ENCODE peak calls at places on chromosomes 12 and 14, in seven cellular contexts. One of them, this sample, is unnamed.

GRCh38 chr14:103854017-103854808 is 6.8 kb upstream of the PPP1R13B start:
- DNase-seq in AG10803: no peak
- DNase-seq in esophagus muscularis mucosa: no peak
- DNase-seq in NCI-H69: no peak
- DNase-seq in Caki2: no peak
- DNase-seq in hepatocyte: no peak
- DNase-seq in stimulated activated naive CD8-positive, alpha-beta T cell treated with anti-CD3 and anti-CD28 coated beads, Interleukin-15, Interleukin-2, amounts not matched to agents 100 U/mL and 50 U/mL, for 24 hours: no peak
- DNase-seq in this sample: no peak

GRCh38 chr14:32756173-32756572 is 182.5 kb upstream of the NPAS3 start:
- DNase-seq in AG10803: no peak
- DNase-seq in esophagus muscularis mucosa: no peak
- DNase-seq in NCI-H69: no peak
- DNase-seq in Caki2: no peak
- DNase-seq in hepatocyte: no peak
- DNase-seq in stimulated activated naive CD8-positive, alpha-beta T cell treated with anti-CD3 and anti-CD28 coated beads, Interleukin-15, Interleukin-2, amounts not matched to agents 100 U/mL and 50 U/mL, for 24 hours: no peak
- DNase-seq in this sample: no peak

GRCh38 chr12:105580841-105581352 is 250.4 kb downstream of the C12orf75 start:
- DNase-seq in AG10803: no peak
- DNase-seq in esophagus muscularis mucosa: no peak
- DNase-seq in NCI-H69: no peak
- DNase-seq in Caki2: no peak
- DNase-seq in hepatocyte: no peak
- DNase-seq in stimulated activated naive CD8-positive, alpha-beta T cell treated with anti-CD3 and anti-CD28 coated beads, Interleukin-15, Interleukin-2, amounts not matched to agents 100 U/mL and 50 U/mL, for 24 hours: no peak
- DNase-seq in this sample: no peak

GRCh38 chr14:36660736-36661505 is 739 bp upstream of the PAX9 start:
- DNase-seq in AG10803: no peak
- DNase-seq in esophagus muscularis mucosa: no peak
- DNase-seq in NCI-H69: peak; percentile 91
- DNase-seq in Caki2: no peak
- DNase-seq in hepatocyte: no peak
- DNase-seq in stimulated activated naive CD8-positive, alpha-beta T cell treated with anti-CD3 and anti-CD28 coated beads, Interleukin-15, Interleukin-2, amounts not matched to agents 100 U/mL and 50 U/mL, for 24 hours: no peak
- DNase-seq in this sample: no peak

GRCh38 chr14:87873741-87874140 is 119.2 kb downstream of the GALC start:
- DNase-seq in AG10803: no peak
- DNase-seq in esophagus muscularis mucosa: no peak
- DNase-seq in NCI-H69: peak; percentile 6
- DNase-seq in Caki2: no peak
- DNase-seq in hepatocyte: no peak
- DNase-seq in stimulated activated naive CD8-positive, alpha-beta T cell treated with anti-CD3 and anti-CD28 coated beads, Interleukin-15, Interleukin-2, amounts not matched to agents 100 U/mL and 50 U/mL, for 24 hours: no peak
- DNase-seq in this sample: no peak

GRCh38 chr12:122012184-122012583 is 9.5 kb upstream of the BCL7A start:
- DNase-seq in AG10803: no peak
- DNase-seq in esophagus muscularis mucosa: no peak
- DNase-seq in NCI-H69: no peak
- DNase-seq in Caki2: no peak
- DNase-seq in hepatocyte: no peak
- DNase-seq in stimulated activated naive CD8-positive, alpha-beta T cell treated with anti-CD3 and anti-CD28 coated beads, Interleukin-15, Interleukin-2, amounts not matched to agents 100 U/mL and 50 U/mL, for 24 hours: no peak
- DNase-seq in this sample: no peak

GRCh38 chr12:28088566-28089277 is 101.5 kb upstream of the CCDC91 start:
- DNase-seq in AG10803: peak; percentile 61
- DNase-seq in esophagus muscularis mucosa: no peak
- DNase-seq in NCI-H69: no peak
- DNase-seq in Caki2: no peak
- DNase-seq in hepatocyte: no peak
- DNase-seq in stimulated activated naive CD8-positive, alpha-beta T cell treated with anti-CD3 and anti-CD28 coated beads, Interleukin-15, Interleukin-2, amounts not matched to agents 100 U/mL and 50 U/mL, for 24 hours: no peak
- DNase-seq in this sample: no peak

GRCh38 chr12:95918194-95918993 is 24.0 kb downstream of the CCDC38 start:
- DNase-seq in AG10803: peak; percentile 44
- DNase-seq in esophagus muscularis mucosa: no peak
- DNase-seq in NCI-H69: peak; percentile 84
- DNase-seq in Caki2: peak; percentile 25
- DNase-seq in hepatocyte: peak; percentile 71
- DNase-seq in stimulated activated naive CD8-positive, alpha-beta T cell treated with anti-CD3 and anti-CD28 coated beads, Interleukin-15, Interleukin-2, amounts not matched to agents 100 U/mL and 50 U/mL, for 24 hours: peak; percentile 42
- DNase-seq in this sample: no peak

GRCh38 chr12:127548123-127548553 is 718.8 kb upstream of the TMEM132C start:
- DNase-seq in AG10803: peak; percentile 87
- DNase-seq in esophagus muscularis mucosa: no peak
- DNase-seq in NCI-H69: peak; percentile 96
- DNase-seq in Caki2: peak; percentile 69
- DNase-seq in hepatocyte: no peak
- DNase-seq in stimulated activated naive CD8-positive, alpha-beta T cell treated with anti-CD3 and anti-CD28 coated beads, Interleukin-15, Interleukin-2, amounts not matched to agents 100 U/mL and 50 U/mL, for 24 hours: no peak
- DNase-seq in this sample: no peak

GRCh38 chr14:96267916-96268315 is 11.9 kb downstream of the BDKRB1 start:
- DNase-seq in AG10803: no peak
- DNase-seq in esophagus muscularis mucosa: no peak
- DNase-seq in NCI-H69: peak; percentile 52
- DNase-seq in Caki2: no peak
- DNase-seq in hepatocyte: no peak
- DNase-seq in stimulated activated naive CD8-positive, alpha-beta T cell treated with anti-CD3 and anti-CD28 coated beads, Interleukin-15, Interleukin-2, amounts not matched to agents 100 U/mL and 50 U/mL, for 24 hours: no peak
- DNase-seq in this sample: no peak

GRCh38 chr12:109277899-109278762 is 31.0 kb downstream of the FOXN4 start:
- DNase-seq in AG10803: peak; percentile 44
- DNase-seq in esophagus muscularis mucosa: no peak
- DNase-seq in NCI-H69: peak; percentile 68
- DNase-seq in Caki2: no peak
- DNase-seq in hepatocyte: peak; percentile 62
- DNase-seq in stimulated activated naive CD8-positive, alpha-beta T cell treated with anti-CD3 and anti-CD28 coated beads, Interleukin-15, Interleukin-2, amounts not matched to agents 100 U/mL and 50 U/mL, for 24 hours: no peak
- DNase-seq in this sample: no peak

GRCh38 chr12:69068431-69068830 is 135.5 kb upstream of the CPM start:
- DNase-seq in AG10803: peak; percentile 33
- DNase-seq in esophagus muscularis mucosa: no peak
- DNase-seq in NCI-H69: no peak
- DNase-seq in Caki2: peak; percentile 95
- DNase-seq in hepatocyte: peak; percentile 46
- DNase-seq in stimulated activated naive CD8-positive, alpha-beta T cell treated with anti-CD3 and anti-CD28 coated beads, Interleukin-15, Interleukin-2, amounts not matched to agents 100 U/mL and 50 U/mL, for 24 hours: no peak
- DNase-seq in this sample: no peak

GRCh38 chr12:38544357-38545066 is 227.9 kb downstream of the ALG10B start:
- DNase-seq in AG10803: no peak
- DNase-seq in esophagus muscularis mucosa: no peak
- DNase-seq in NCI-H69: no peak
- DNase-seq in Caki2: no peak
- DNase-seq in hepatocyte: no peak
- DNase-seq in stimulated activated naive CD8-positive, alpha-beta T cell treated with anti-CD3 and anti-CD28 coated beads, Interleukin-15, Interleukin-2, amounts not matched to agents 100 U/mL and 50 U/mL, for 24 hours: no peak
- DNase-seq in this sample: no peak

GRCh38 chr14:34439090-34439489 is 22.9 kb downstream of the SPTSSA start:
- DNase-seq in AG10803: no peak
- DNase-seq in esophagus muscularis mucosa: no peak
- DNase-seq in NCI-H69: no peak
- DNase-seq in Caki2: no peak
- DNase-seq in hepatocyte: no peak
- DNase-seq in stimulated activated naive CD8-positive, alpha-beta T cell treated with anti-CD3 and anti-CD28 coated beads, Interleukin-15, Interleukin-2, amounts not matched to agents 100 U/mL and 50 U/mL, for 24 hours: no peak
- DNase-seq in this sample: no peak

GRCh38 chr14:98210045-98210678 is 1061.8 kb downstream of the BCL11B start:
- DNase-seq in AG10803: no peak
- DNase-seq in esophagus muscularis mucosa: no peak
- DNase-seq in NCI-H69: peak; percentile 41
- DNase-seq in Caki2: no peak
- DNase-seq in hepatocyte: no peak
- DNase-seq in stimulated activated naive CD8-positive, alpha-beta T cell treated with anti-CD3 and anti-CD28 coated beads, Interleukin-15, Interleukin-2, amounts not matched to agents 100 U/mL and 50 U/mL, for 24 hours: peak; percentile 71
- DNase-seq in this sample: no peak

GRCh38 chr14:99036594-99037293 is 235.3 kb downstream of the BCL11B start:
- DNase-seq in AG10803: no peak
- DNase-seq in esophagus muscularis mucosa: no peak
- DNase-seq in NCI-H69: peak; percentile 27
- DNase-seq in Caki2: no peak
- DNase-seq in hepatocyte: no peak
- DNase-seq in stimulated activated naive CD8-positive, alpha-beta T cell treated with anti-CD3 and anti-CD28 coated beads, Interleukin-15, Interleukin-2, amounts not matched to agents 100 U/mL and 50 U/mL, for 24 hours: no peak
- DNase-seq in this sample: no peak

GRCh38 chr12:111767362-111768158 is 827 bp downstream of the ALDH2 start:
- DNase-seq in AG10803: peak; percentile 32
- DNase-seq in esophagus muscularis mucosa: no peak
- DNase-seq in NCI-H69: no peak
- DNase-seq in Caki2: peak; percentile 70
- DNase-seq in hepatocyte: peak; percentile 60
- DNase-seq in stimulated activated naive CD8-positive, alpha-beta T cell treated with anti-CD3 and anti-CD28 coated beads, Interleukin-15, Interleukin-2, amounts not matched to agents 100 U/mL and 50 U/mL, for 24 hours: no peak
- DNase-seq in this sample: no peak

GRCh38 chr12:20361416-20361815 is 6.9 kb upstream of the PDE3A start:
- DNase-seq in AG10803: no peak
- DNase-seq in esophagus muscularis mucosa: no peak
- DNase-seq in NCI-H69: no peak
- DNase-seq in Caki2: no peak
- DNase-seq in hepatocyte: no peak
- DNase-seq in stimulated activated naive CD8-positive, alpha-beta T cell treated with anti-CD3 and anti-CD28 coated beads, Interleukin-15, Interleukin-2, amounts not matched to agents 100 U/mL and 50 U/mL, for 24 hours: no peak
- DNase-seq in this sample: no peak

GRCh38 chr12:94151577-94151976 is 3.2 kb downstream of the PLXNC1 start:
- DNase-seq in AG10803: no peak
- DNase-seq in esophagus muscularis mucosa: no peak
- DNase-seq in NCI-H69: peak; percentile 89
- DNase-seq in Caki2: no peak
- DNase-seq in hepatocyte: peak; percentile 67
- DNase-seq in stimulated activated naive CD8-positive, alpha-beta T cell treated with anti-CD3 and anti-CD28 coated beads, Interleukin-15, Interleukin-2, amounts not matched to agents 100 U/mL and 50 U/mL, for 24 hours: no peak
- DNase-seq in this sample: no peak